ENCODE peak calls at places on chromosomes 4 and X, in ten cellular contexts. F is GM23338, R is upper lobe of right lung, Q is ascending aorta, L is astrocyte of the cerebellum, A is NB4, H is lower lobe of right lung, G is spleen, P is bronchial epithelial cell, T is AG09309. O is an unnamed sample.

GRCh38 chrX:6505960-6506359 is 29.0 kb downstream of the VCX3A start:
- DNase-seq in H (no peak), G (no peak), P (no peak), A (no peak), R (no peak), F (no peak), T (no peak), Q (no peak), L (no peak), O (no peak)

GRCh38 chrX:14344172-14344940 is 185.0 kb upstream of the GLRA2 start:
- DNase-seq in R (no peak), G (no peak), Q (no peak), L (no peak), P (peak), A (peak), T (no peak), H (no peak), F (peak), O (no peak)

GRCh38 chrX:154043003-154043402 is 23.3 kb upstream of the IRAK1 start:
- DNase-seq in L (no peak), Q (peak), R (no peak), T (no peak), A (peak), G (no peak), H (no peak), P (peak), F (no peak), O (no peak)

GRCh38 chr4:114694770-114695169 is 96.2 kb downstream of the UGT8 start:
- DNase-seq in G (no peak), A (peak), Q (no peak), P (peak), T (peak), R (no peak), L (peak), H (no peak), F (peak), O (no peak)

GRCh38 chr4:90127223-90127705 is at the start of gene CCSER1:
- DNase-seq in H (peak), F (peak), Q (peak), G (peak), T (no peak), R (peak), A (no peak), L (peak), P (peak), O (no peak)

GRCh38 chrX:57677132-57677858 is 2.8 kb downstream of the NLRP2B start:
- DNase-seq in G (no peak), T (no peak), R (no peak), L (no peak), P (no peak), F (no peak), A (no peak), H (no peak), Q (no peak), O (no peak)

GRCh38 chrX:153905481-153906095 is 1.1 kb downstream of the AVPR2 start:
- DNase-seq in L (no peak), A (no peak), F (no peak), R (no peak), T (no peak), G (peak), Q (no peak), P (no peak), H (no peak), O (no peak)

GRCh38 chr4:42150653-42151567 is 1.5 kb downstream of the BEND4 start:
- DNase-seq in G (peak), L (no peak), A (no peak), F (peak), Q (no peak), R (no peak), P (no peak), T (no peak), H (no peak), O (no peak)

GRCh38 chr4:156109943-156110925 is 156.6 kb upstream of the CTSO start:
- DNase-seq in F (peak), G (no peak), R (no peak), Q (no peak), T (no peak), P (peak), L (no peak), H (no peak), A (peak), O (no peak)

GRCh38 chr4:149031399-149031798 is 589.2 kb upstream of the NR3C2 start:
- DNase-seq in T (no peak), R (no peak), F (peak), H (no peak), A (peak), Q (no peak), L (peak), P (peak), G (no peak), O (no peak)

GRCh38 chrX:77398341-77398740 is 48.8 kb upstream of the FGF16 start:
- DNase-seq in A (no peak), F (no peak), H (no peak), T (no peak), G (no peak), L (no peak), R (no peak), Q (no peak), P (no peak), O (no peak)

GRCh38 chrX:111435469-111435868 is 23.5 kb upstream of the DCX start:
- DNase-seq in F (no peak), R (no peak), T (no peak), Q (no peak), G (no peak), L (no peak), P (no peak), H (no peak), A (no peak), O (no peak)

GRCh38 chrX:26783512-26784225 is 567.7 kb downstream of the MAGEB5 start:
- DNase-seq in F (peak), L (peak), H (no peak), P (peak), A (peak), R (no peak), Q (no peak), G (peak), T (no peak), O (no peak)

GRCh38 chr4:176302283-176303275 is 17.2 kb upstream of the SPCS3 start:
- DNase-seq in L (peak), T (peak), A (no peak), R (no peak), P (peak), Q (no peak), G (no peak), H (no peak), F (no peak), O (peak)

GRCh38 chr4:6546681-6547447 is 28.1 kb upstream of the MAN2B2 start:
- DNase-seq in F (peak), G (no peak), Q (no peak), L (peak), A (peak), P (peak), H (no peak), R (no peak), T (peak), O (no peak)

GRCh38 chr4:6873291-6873690 is 36.3 kb upstream of the TBC1D14 start:
- DNase-seq in T (no peak), A (no peak), Q (no peak), G (no peak), R (no peak), L (no peak), P (peak), H (no peak), F (no peak), O (no peak)

GRCh38 chrX:66399273-66399672 is 235.2 kb downstream of the HEPH start:
- DNase-seq in R (no peak), P (no peak), L (no peak), Q (no peak), G (no peak), H (no peak), T (no peak), F (no peak), A (no peak), O (no peak)

GRCh38 chr4:112128452-112128851 is 16.8 kb upstream of the FAM241A start:
- DNase-seq in P (no peak), G (no peak), T (no peak), Q (no peak), A (no peak), R (no peak), L (no peak), H (no peak), F (no peak), O (no peak)

GRCh38 chr4:8594097-8595038 is 1.8 kb downstream of the CPZ start:
- DNase-seq in Q (no peak), P (peak), H (no peak), F (peak), L (peak), G (no peak), A (peak), R (no peak), T (peak), O (peak)

GRCh38 chr4:109147135-109147534 is 155.3 kb downstream of the COL25A1 start:
- DNase-seq in P (no peak), H (no peak), L (no peak), R (no peak), A (no peak), Q (no peak), F (no peak), T (no peak), G (no peak), O (no peak)

GRCh38 chr4:128301979-128302378 is 14.4 kb upstream of the PGRMC2 start:
- DNase-seq in G (no peak), R (no peak), A (no peak), P (no peak), Q (no peak), F (no peak), H (no peak), L (no peak), T (no peak), O (no peak)

GRCh38 chr4:172357006-172357405 is 543.8 kb downstream of the GALNTL6 start:
- DNase-seq in T (no peak), Q (no peak), F (no peak), H (no peak), A (no peak), G (no peak), R (no peak), L (no peak), P (no peak), O (no peak)

GRCh38 chr4:177190995-177191568 is 118.6 kb upstream of the NEIL3 start:
- DNase-seq in F (peak), G (no peak), Q (no peak), P (peak), T (peak), L (no peak), H (no peak), R (no peak), A (no peak), O (peak)

DNA sequence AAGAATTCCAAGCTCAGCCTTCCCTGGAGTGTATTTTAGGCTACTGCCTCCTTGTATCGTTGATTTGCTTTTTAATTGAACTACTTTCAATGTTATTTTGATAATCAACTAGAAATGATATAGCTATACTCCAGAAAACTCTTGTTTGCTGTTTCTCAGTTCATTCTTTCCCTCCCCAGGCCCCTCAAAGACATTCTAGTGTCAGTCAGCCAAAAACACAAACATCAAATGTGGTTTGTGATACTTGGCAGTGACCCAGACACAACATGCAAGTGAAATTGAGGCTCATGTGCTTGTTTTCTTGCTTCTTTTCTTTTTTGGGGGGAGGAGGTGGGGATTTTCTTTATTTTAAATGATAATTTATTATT is 7.6 kb downstream of the FAT4 start:
- DNase-seq in G (no peak), R (no peak), Q (no peak), P (no peak), T (no peak), F (no peak), H (no peak), A (no peak), L (peak), O (no peak)
- H3K4me3 ChIP-seq in G (peak), R (peak), Q (peak), P (no peak), T (peak), F (no peak), H (peak), A (no peak), L (peak), O (peak)

GRCh38 chrX:105331244-105331643 is 110.8 kb upstream of the TEX13A start:
- DNase-seq in T (no peak), G (no peak), A (no peak), H (no peak), F (no peak), Q (no peak), R (no peak), P (peak), L (peak), O (no peak)
- TF ChIP-seq CTCF in T (no peak), G (no peak), A (no peak), H (no peak), F (no peak), Q (no peak), R (no peak), P (no peak), L (no peak), O (no peak)

DNA sequence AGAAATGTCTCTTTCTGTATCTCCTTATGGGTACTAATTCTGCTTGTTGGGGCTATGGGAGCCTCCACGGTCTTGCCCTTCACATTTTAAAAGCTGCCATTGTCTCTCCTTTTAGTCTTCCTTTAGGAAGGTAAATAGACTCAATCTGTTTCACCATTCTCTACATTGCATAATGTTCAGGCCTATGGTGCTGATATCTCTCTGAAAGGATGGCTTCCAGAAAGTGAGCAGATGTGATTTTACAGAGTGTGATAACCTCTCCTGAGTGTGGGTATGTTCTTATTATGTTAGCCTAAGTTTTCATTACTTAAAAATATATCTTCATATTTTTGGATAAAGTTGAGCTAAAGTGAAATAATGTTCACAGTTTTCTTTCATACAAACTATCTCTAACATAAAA is 254.0 kb upstream of the PITX2 start:
- DNase-seq in F (no peak), H (no peak), R (no peak), T (no peak), L (no peak), A (no peak), P (no peak), G (no peak), Q (no peak), O (no peak)
- H3K4me3 ChIP-seq in F (peak), H (no peak), R (no peak), T (no peak), L (no peak), A (no peak), P (no peak), G (no peak), Q (no peak), O (no peak)

DNA sequence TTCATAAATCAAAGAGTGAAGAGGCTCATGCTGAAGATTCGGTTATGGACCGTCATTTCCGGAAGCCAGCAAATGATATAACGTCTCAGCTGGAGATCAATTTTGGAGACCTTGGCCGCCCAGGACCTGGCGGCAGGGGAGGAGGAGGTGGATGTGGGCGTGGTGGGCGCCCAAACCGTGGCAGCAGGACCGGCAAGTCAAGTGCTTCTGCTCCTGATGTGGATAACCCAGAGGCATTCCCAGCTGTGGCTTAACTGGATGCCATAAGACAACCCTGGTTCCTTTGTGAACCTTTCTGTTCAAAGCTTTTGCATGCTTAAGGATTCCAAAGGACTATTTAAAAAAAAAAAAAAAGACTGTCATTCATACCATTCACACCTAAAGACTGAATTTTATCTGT is 44.0 kb upstream of the EFNB1 start:
- DNase-seq in H (no peak), F (no peak), A (no peak), T (no peak), Q (no peak), L (no peak), R (no peak), G (no peak), P (no peak), O (no peak)
- TF ChIP-seq CTCF in H (no peak), F (no peak), A (no peak), T (no peak), Q (no peak), L (no peak), R (no peak), G (no peak), P (no peak), O (no peak)

GRCh38 chrX:139692908-139693307 is 15.1 kb downstream of the MCF2 start:
- DNase-seq in T (no peak), L (no peak), G (no peak), F (no peak), R (no peak), A (no peak), Q (no peak), H (no peak), P (no peak), O (no peak)

GRCh38 chrX:139691493-139691842 is 16.5 kb downstream of the MCF2 start:
- DNase-seq in T (no peak), Q (no peak), R (no peak), P (no peak), H (no peak), L (no peak), A (no peak), G (peak), F (peak), O (no peak)

GRCh38 chrX:139692506-139692849 is 15.5 kb downstream of the MCF2 start:
- DNase-seq in A (no peak), P (no peak), T (no peak), L (no peak), Q (no peak), R (no peak), G (no peak), H (no peak), F (peak), O (no peak)

GRCh38 chrX:139691843-139692505 is 16.0 kb downstream of the MCF2 start:
- DNase-seq in G (peak), A (no peak), P (no peak), T (no peak), H (no peak), Q (no peak), L (no peak), R (no peak), F (peak), O (no peak)
- H3K4me3 ChIP-seq in G (peak), A (no peak), P (peak), T (peak), H (peak), Q (peak), L (peak), R (peak), F (peak), O (peak)

GRCh38 chr4:187993827-187994226 is 1.7 kb upstream of the ZFP42 start:
- DNase-seq in H (no peak), R (no peak), G (no peak), L (no peak), F (peak), A (peak), T (no peak), P (no peak), Q (no peak), O (no peak)
- TF ChIP-seq CTCF in H (peak), R (peak), G (no peak), L (no peak), F (peak), A (peak), T (peak), P (no peak), Q (no peak), O (peak)

GRCh38 chr4:154415313-154415712 is 76.3 kb downstream of the DCHS2 start:
- DNase-seq in G (no peak), L (no peak), F (peak), A (no peak), T (no peak), Q (no peak), P (no peak), R (no peak), H (no peak), O (no peak)

GRCh38 chr4:154416183-154416543 is 75.4 kb downstream of the DCHS2 start:
- DNase-seq in F (peak), R (no peak), T (no peak), A (no peak), G (no peak), H (no peak), L (no peak), Q (no peak), P (no peak), O (no peak)

GRCh38 chr4:154421618-154422017 is 70.0 kb downstream of the DCHS2 start:
- DNase-seq in L (no peak), F (no peak), G (no peak), P (no peak), H (no peak), T (no peak), R (no peak), A (no peak), Q (no peak), O (no peak)

GRCh38 chr4:154414796-154415195 is 76.8 kb downstream of the DCHS2 start:
- DNase-seq in G (no peak), Q (no peak), L (no peak), F (no peak), P (no peak), T (no peak), R (no peak), H (no peak), A (no peak), O (no peak)

GRCh38 chr4:154417358-154417673 is 74.3 kb downstream of the DCHS2 start:
- DNase-seq in G (no peak), L (no peak), Q (no peak), A (no peak), R (no peak), F (no peak), T (no peak), H (no peak), P (no peak), O (no peak)
- H3K4me3 ChIP-seq in G (peak), L (peak), Q (no peak), A (no peak), R (no peak), F (peak), T (no peak), H (no peak), P (no peak), O (peak)

DNA sequence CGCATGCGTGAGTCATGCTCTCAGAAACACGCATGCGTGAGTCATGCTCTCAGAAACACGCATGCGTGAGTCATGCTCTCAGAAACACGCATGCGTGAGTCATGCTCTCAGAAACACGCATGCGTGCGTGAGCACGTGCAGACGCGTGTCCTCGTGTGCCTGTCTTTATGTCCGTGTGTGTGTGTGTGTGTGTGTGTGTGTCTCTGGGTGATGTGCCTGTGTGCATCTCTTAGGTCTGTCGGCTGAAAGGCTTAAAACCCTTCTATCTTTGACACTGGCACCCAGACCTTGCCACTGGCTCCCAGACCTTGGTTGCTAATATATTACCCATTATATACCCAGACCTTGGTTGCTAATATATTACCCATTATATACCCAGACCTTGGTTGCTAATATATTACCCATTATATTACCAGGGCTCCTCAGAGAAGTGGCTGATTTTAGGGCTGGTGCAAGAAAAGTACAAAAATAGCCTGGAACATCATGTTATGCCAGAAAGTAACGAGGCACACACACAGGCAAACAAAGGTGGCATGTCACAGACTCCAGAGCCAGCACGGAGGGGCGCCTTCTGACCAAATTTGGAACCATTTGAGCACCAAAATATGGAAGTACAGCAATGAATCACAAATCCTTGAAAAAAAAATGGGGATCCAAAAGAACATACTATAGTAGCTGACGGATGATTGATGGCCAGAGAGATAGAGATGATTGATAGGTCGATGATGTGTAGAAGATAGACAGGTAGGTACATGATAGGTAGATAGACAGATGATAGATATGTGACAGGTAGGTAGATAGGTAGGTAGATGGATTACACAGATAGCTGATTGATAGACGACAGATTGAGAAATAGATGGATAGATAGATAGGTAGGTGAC is 19.2 kb upstream of the ADRA2C start:
- DNase-seq in R (no peak), T (no peak), Q (peak), G (no peak), H (no peak), L (no peak), A (no peak), P (no peak), F (no peak), O (no peak)
- TF ChIP-seq CTCF in R (no peak), T (no peak), Q (no peak), G (peak), H (no peak), L (no peak), A (no peak), P (no peak), F (no peak), O (no peak)

GRCh38 chr4:56649445-56650258 is 31.4 kb downstream of the HOPX start:
- DNase-seq in P (no peak), G (no peak), H (no peak), A (no peak), T (no peak), L (no peak), Q (no peak), R (no peak), F (no peak), O (no peak)
- H3K4me3 ChIP-seq in P (no peak), G (no peak), H (no peak), A (no peak), T (no peak), L (no peak), Q (no peak), R (no peak), F (no peak), O (no peak)